ENCODE peak calls at places on chromosomes 13 and 19, in six cellular contexts. W is uterus, O is breast epithelium, K is testis, V is IMR-90, A is GM12891. I is an unnamed sample.

GRCh38 chr13:110113284-110113764 is 193.6 kb downstream of the COL4A1 start:
- DNase-seq in V (peak), K (no peak), O (no peak), W (no peak), A (no peak), I (no peak)

GRCh38 chr13:45362939-45363338 is 22.0 kb upstream of the TPT1 start:
- DNase-seq in A (no peak), W (no peak), V (no peak), O (no peak), K (no peak), I (peak)

GRCh38 chr13:31200636-31200970 is 828 bp downstream of the B3GLCT start:
- DNase-seq in W (peak), K (peak), O (no peak), V (no peak), A (no peak), I (peak)

GRCh38 chr13:36998624-36999041 is 507 bp downstream of the ALG5 start:
- DNase-seq in A (no peak), V (no peak), O (no peak), W (peak), K (peak), I (no peak)

GRCh38 chr13:74511523-74511922 is 377.3 kb upstream of the KLF12 start:
- DNase-seq in V (no peak), K (no peak), O (no peak), A (no peak), W (no peak), I (no peak)

GRCh38 chr13:113584870-113585671 is 518 bp downstream of the TFDP1 start:
- DNase-seq in A (peak), K (peak), V (no peak), O (no peak), W (peak), I (peak)

GRCh38 chr19:1333789-1334188 is 48.1 kb downstream of the EFNA2 start:
- DNase-seq in K (no peak), W (no peak), O (no peak), V (no peak), A (no peak), I (no peak)

GRCh38 chr19:10766681-10767201 is 48.9 kb downstream of the DNM2 start:
- DNase-seq in O (no peak), V (peak), A (no peak), W (no peak), K (peak), I (no peak)

GRCh38 chr13:89977203-89977602 is 1370.3 kb upstream of the MIR17HG start:
- DNase-seq in K (no peak), V (no peak), W (no peak), O (no peak), A (no peak), I (no peak)

GRCh38 chr13:99526549-99526948 is 25.3 kb downstream of the TM9SF2 start:
- DNase-seq in O (no peak), A (no peak), V (no peak), K (peak), W (no peak), I (peak)

GRCh38 chr13:42066542-42066941 is 18.1 kb downstream of the DGKH start:
- DNase-seq in K (no peak), W (no peak), V (peak), A (no peak), O (no peak), I (no peak)

GRCh38 chr19:741506-742131 is 9.3 kb upstream of the MISP start:
- DNase-seq in K (no peak), V (no peak), A (no peak), W (no peak), O (no peak), I (peak)

GRCh38 chr13:110627761-110628476 is 12.6 kb downstream of the NAXD start:
- DNase-seq in K (no peak), O (no peak), V (no peak), A (no peak), W (no peak), I (no peak)

GRCh38 chr19:855566-856120 is 3.5 kb downstream of the ELANE start:
- DNase-seq in K (no peak), O (no peak), W (no peak), A (no peak), V (no peak), I (no peak)

GRCh38 chr19:29206453-29206852 is 6.5 kb downstream of the UQCRFS1 start:
- DNase-seq in V (no peak), A (no peak), W (no peak), K (no peak), O (no peak), I (no peak)
- TF ChIP-seq POLR2A in V (no peak), A (no peak), W (no peak), K (no peak), O (no peak), I (no peak)

GRCh38 chr13:43331676-43332075 is 308.3 kb downstream of the DNAJC15 start:
- DNase-seq in V (peak), W (no peak), A (no peak), O (no peak), K (peak), I (no peak)

GRCh38 chr13:43325636-43326035 is 302.2 kb downstream of the DNAJC15 start:
- DNase-seq in O (no peak), A (no peak), V (no peak), W (no peak), K (no peak), I (no peak)

GRCh38 chr13:43329702-43330101 is 306.3 kb downstream of the DNAJC15 start:
- DNase-seq in O (no peak), A (no peak), V (no peak), K (no peak), W (no peak), I (no peak)

GRCh38 chr13:43328907-43329306 is 305.5 kb downstream of the DNAJC15 start:
- DNase-seq in O (no peak), K (no peak), V (no peak), A (no peak), W (no peak), I (no peak)

GRCh38 chr13:43326100-43326499 is 302.7 kb downstream of the DNAJC15 start:
- DNase-seq in K (peak), A (no peak), V (no peak), W (no peak), O (no peak), I (no peak)
- TF ChIP-seq POLR2A in K (no peak), A (no peak), V (no peak), W (no peak), O (no peak), I (no peak)

DNA sequence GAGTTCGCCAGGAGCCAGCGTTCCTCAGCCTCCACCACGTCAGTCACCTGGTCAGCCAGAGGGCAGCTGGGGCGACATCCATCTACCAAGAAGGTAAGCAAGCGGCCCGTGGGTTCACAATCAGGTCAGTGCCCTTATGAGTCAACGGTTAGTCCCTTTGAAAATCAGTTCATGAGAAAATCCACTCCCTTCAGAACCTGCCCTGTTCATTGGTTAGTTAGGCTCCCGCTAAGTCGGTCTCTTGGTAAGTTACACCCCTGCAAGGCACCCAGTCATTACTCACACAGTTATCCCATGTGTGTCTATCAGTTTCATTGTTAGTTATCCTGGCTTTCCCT is 542 bp downstream of the SIGLECL1 start:
- DNase-seq in A (no peak), O (no peak), K (no peak), W (no peak), V (no peak), I (no peak)
- TF ChIP-seq POLR2A in A (no peak), O (no peak), K (no peak), W (no peak), V (no peak), I (no peak)

DNA sequence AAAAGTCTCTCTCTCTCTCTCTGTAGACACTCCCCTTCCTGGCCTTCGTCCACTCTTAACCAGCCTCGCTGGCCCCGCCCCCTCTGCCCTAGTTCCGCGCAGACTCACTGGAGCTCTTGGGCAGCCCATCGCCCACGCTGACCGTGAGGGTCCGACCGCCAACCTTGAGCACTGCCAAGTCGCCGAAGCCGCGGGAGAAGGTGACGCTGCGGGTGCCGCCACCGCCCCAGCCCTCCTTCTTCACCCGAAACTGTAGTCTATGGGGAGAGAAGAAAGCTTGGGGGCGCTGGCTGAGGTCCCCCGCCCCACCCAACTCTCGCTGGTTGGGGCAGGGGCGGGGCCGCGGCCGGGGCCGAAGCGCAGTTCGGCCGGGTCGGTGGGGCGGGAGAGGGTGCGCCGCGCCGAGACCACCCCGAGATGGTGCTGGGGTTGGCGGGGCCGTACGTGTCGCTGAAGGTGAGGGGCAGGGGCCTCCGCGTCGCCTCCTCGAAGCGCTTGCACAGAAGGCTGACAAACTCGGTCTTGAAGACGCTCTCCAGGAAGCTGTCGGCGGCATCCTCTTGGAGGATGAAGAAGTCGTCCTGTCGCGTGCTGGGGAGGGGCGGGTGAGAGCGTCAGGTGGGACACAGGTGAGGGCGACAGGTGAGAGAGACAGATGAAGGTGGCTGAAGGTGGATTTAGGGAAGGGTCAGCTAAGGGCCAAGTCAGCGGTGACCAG is 12.5 kb upstream of the ZNF414 start:
- DNase-seq in K (peak), W (peak), O (peak), A (no peak), V (peak), I (no peak)
- TF ChIP-seq POLR2A in K (no peak), W (peak), O (peak), A (no peak), V (no peak), I (no peak)

GRCh38 chr13:50646070-50646469 is 197.4 kb downstream of the DLEU7 start:
- DNase-seq in K (no peak), W (no peak), V (no peak), A (no peak), O (no peak), I (no peak)
- TF ChIP-seq POLR2A in K (no peak), W (no peak), V (no peak), A (no peak), O (no peak), I (no peak)

GRCh38 chr19:40718774-40719391 is 2.0 kb downstream of the ITPKC start:
- DNase-seq in V (peak), A (no peak), O (peak), K (peak), W (peak), I (peak)
- TF ChIP-seq POLR2A in V (peak), A (no peak), O (peak), K (no peak), W (no peak), I (no peak)

GRCh38 chr19:4065430-4066175 is 1.1 kb downstream of the ZBTB7A start:
- DNase-seq in W (peak), A (peak), V (peak), O (peak), K (peak), I (peak)

GRCh38 chr19:4063369-4064072 is 3.2 kb downstream of the ZBTB7A start:
- DNase-seq in V (no peak), A (no peak), O (no peak), K (no peak), W (no peak), I (no peak)

GRCh38 chr19:4064551-4065260 is 2.0 kb downstream of the ZBTB7A start:
- DNase-seq in W (peak), A (no peak), V (no peak), K (peak), O (no peak), I (peak)

GRCh38 chr19:4062576-4063368 is 3.9 kb downstream of the ZBTB7A start:
- DNase-seq in W (peak), K (no peak), O (no peak), A (no peak), V (no peak), I (no peak)

DNA sequence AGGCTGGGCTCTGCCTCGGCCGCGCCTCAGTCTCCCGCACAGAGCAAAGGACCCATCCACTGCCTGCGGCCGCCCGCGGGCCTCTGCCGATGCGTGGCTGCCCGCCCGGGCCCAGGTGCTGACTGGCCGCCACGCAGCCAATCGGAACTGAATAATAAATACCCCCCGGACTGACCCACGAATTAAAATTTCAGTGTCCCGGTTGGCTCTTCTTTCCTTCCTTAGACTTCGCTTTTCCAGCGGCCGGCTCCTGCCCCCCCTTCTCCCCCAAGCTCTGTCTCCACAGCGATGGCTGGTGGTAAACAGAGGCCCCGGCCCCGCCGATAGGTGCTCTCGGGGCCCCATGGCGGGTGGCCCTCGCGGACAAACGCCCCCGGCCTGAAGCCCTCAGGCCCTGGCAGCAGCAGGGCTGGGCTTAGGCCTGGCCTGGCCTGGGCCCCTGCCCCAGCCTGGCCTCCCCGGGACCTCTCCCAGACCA is 2.6 kb downstream of the ZBTB7A start:
- DNase-seq in W (no peak), O (no peak), V (peak), K (peak), A (no peak), I (no peak)
- TF ChIP-seq POLR2A in W (peak), O (peak), V (peak), K (no peak), A (no peak), I (no peak)